ENCODE peak calls at places on chromosomes 5 and 9, in five cellular contexts. One of them, this sample, is unnamed.

GRCh38 chr9:79489241-79490000 is 82.3 kb upstream of the TLE4 start:
- DNase-seq in sigmoid colon: no peak
- DNase-seq in heart left ventricle: no peak
- DNase-seq in stomach: no peak
- DNase-seq in prostate gland: peak; percentile 67
- DNase-seq in this sample: no peak

GRCh38 chr5:16265141-16265540 is 85.5 kb upstream of the MARCHF11 start:
- DNase-seq in stomach: no peak
- DNase-seq in sigmoid colon: no peak
- DNase-seq in heart left ventricle: no peak
- DNase-seq in prostate gland: no peak
- DNase-seq in this sample: no peak

GRCh38 chr5:127942246-127943060 is 141.1 kb upstream of the SLC12A2 start:
- DNase-seq in sigmoid colon: no peak
- DNase-seq in stomach: no peak
- DNase-seq in prostate gland: no peak
- DNase-seq in heart left ventricle: no peak
- DNase-seq in this sample: no peak

GRCh38 chr9:859251-859650 is 17.8 kb downstream of the DMRT1 start:
- DNase-seq in heart left ventricle: no peak
- DNase-seq in prostate gland: no peak
- DNase-seq in sigmoid colon: no peak
- DNase-seq in stomach: no peak
- DNase-seq in this sample: no peak

GRCh38 chr5:163458778-163459405 is 1.0 kb downstream of the NUDCD2 start:
- DNase-seq in heart left ventricle: no peak
- DNase-seq in sigmoid colon: no peak
- DNase-seq in stomach: no peak
- DNase-seq in prostate gland: no peak
- DNase-seq in this sample: no peak

GRCh38 chr9:123353984-123354591 is 1.9 kb upstream of the CRB2 start:
- DNase-seq in stomach: peak; percentile 72
- DNase-seq in heart left ventricle: peak; percentile 55
- DNase-seq in prostate gland: peak; percentile 40
- DNase-seq in sigmoid colon: peak; percentile 81
- DNase-seq in this sample: no peak

GRCh38 chr5:108382784-108383358 is 973 bp upstream of the FBXL17 start:
- DNase-seq in prostate gland: peak; percentile 7
- DNase-seq in stomach: no peak
- DNase-seq in sigmoid colon: no peak
- DNase-seq in heart left ventricle: no peak
- DNase-seq in this sample: no peak

GRCh38 chr9:112006361-112007020 is 109.9 kb downstream of the UGCG start:
- DNase-seq in heart left ventricle: no peak
- DNase-seq in stomach: no peak
- DNase-seq in prostate gland: no peak
- DNase-seq in sigmoid colon: no peak
- DNase-seq in this sample: no peak

GRCh38 chr5:123882946-123883345 is 371.0 kb downstream of the CSNK1G3 start:
- DNase-seq in prostate gland: no peak
- DNase-seq in heart left ventricle: no peak
- DNase-seq in stomach: no peak
- DNase-seq in sigmoid colon: no peak
- DNase-seq in this sample: no peak

GRCh38 chr9:84990416-84990815 is 320.9 kb downstream of the NTRK2 start:
- DNase-seq in heart left ventricle: no peak
- DNase-seq in sigmoid colon: no peak
- DNase-seq in stomach: no peak
- DNase-seq in prostate gland: no peak
- DNase-seq in this sample: no peak

GRCh38 chr9:125674981-125675973 is 31.7 kb downstream of the MAPKAP1 start:
- DNase-seq in prostate gland: no peak
- DNase-seq in sigmoid colon: no peak
- DNase-seq in heart left ventricle: no peak
- DNase-seq in stomach: no peak
- DNase-seq in this sample: no peak

GRCh38 chr9:124780060-124780756 is 3.3 kb downstream of the OLFML2A start:
- DNase-seq in heart left ventricle: peak; percentile 69
- DNase-seq in stomach: peak; percentile 22
- DNase-seq in sigmoid colon: peak; percentile 75
- DNase-seq in prostate gland: no peak
- DNase-seq in this sample: no peak

GRCh38 chr5:14467886-14468285 is 113.7 kb upstream of the OTULINL start:
- DNase-seq in prostate gland: no peak
- DNase-seq in sigmoid colon: no peak
- DNase-seq in heart left ventricle: no peak
- DNase-seq in stomach: no peak
- DNase-seq in this sample: no peak

GRCh38 chr9:83299094-83299493 is 236.2 kb upstream of the RASEF start:
- DNase-seq in sigmoid colon: no peak
- DNase-seq in prostate gland: no peak
- DNase-seq in heart left ventricle: no peak
- DNase-seq in stomach: no peak
- DNase-seq in this sample: no peak

GRCh38 chr5:61675015-61675692 is 343.1 kb downstream of the ZSWIM6 start:
- DNase-seq in prostate gland: no peak
- DNase-seq in sigmoid colon: no peak
- DNase-seq in stomach: no peak
- DNase-seq in heart left ventricle: no peak
- DNase-seq in this sample: no peak

GRCh38 chr5:151695464-151695863 is 8.7 kb upstream of the SPARC start:
- DNase-seq in stomach: no peak
- DNase-seq in sigmoid colon: no peak
- DNase-seq in prostate gland: no peak
- DNase-seq in heart left ventricle: peak; percentile 2
- DNase-seq in this sample: no peak

GRCh38 chr5:154168395-154168794 is 22.1 kb upstream of the GALNT10 start:
- DNase-seq in sigmoid colon: no peak
- DNase-seq in heart left ventricle: peak; percentile 24
- DNase-seq in prostate gland: no peak
- DNase-seq in stomach: no peak
- DNase-seq in this sample: no peak

GRCh38 chr5:139668924-139669680 is 21.0 kb downstream of the CXXC5 start:
- DNase-seq in stomach: no peak
- DNase-seq in prostate gland: no peak
- DNase-seq in heart left ventricle: no peak
- DNase-seq in sigmoid colon: no peak
- DNase-seq in this sample: no peak

GRCh38 chr9:136397643-136398042 is 2.3 kb downstream of the SNAPC4 start:
- DNase-seq in sigmoid colon: no peak
- DNase-seq in prostate gland: no peak
- DNase-seq in heart left ventricle: no peak
- DNase-seq in stomach: no peak
- DNase-seq in this sample: no peak

GRCh38 chr5:94467560-94468504 is 150.6 kb downstream of the KIAA0825 start:
- DNase-seq in stomach: no peak
- DNase-seq in heart left ventricle: no peak
- DNase-seq in sigmoid colon: no peak
- DNase-seq in prostate gland: no peak
- DNase-seq in this sample: no peak

GRCh38 chr5:102536323-102536928 is 37.6 kb upstream of the SLCO6A1 start:
- DNase-seq in heart left ventricle: no peak
- DNase-seq in sigmoid colon: no peak
- DNase-seq in prostate gland: no peak
- DNase-seq in stomach: no peak
- DNase-seq in this sample: no peak

GRCh38 chr9:101307524-101308213 is 77.1 kb downstream of the BAAT start:
- DNase-seq in heart left ventricle: no peak
- DNase-seq in prostate gland: no peak
- DNase-seq in stomach: no peak
- DNase-seq in sigmoid colon: no peak
- DNase-seq in this sample: no peak

GRCh38 chr9:101309139-101309538 is 75.7 kb downstream of the BAAT start:
- DNase-seq in stomach: no peak
- DNase-seq in prostate gland: no peak
- DNase-seq in sigmoid colon: no peak
- DNase-seq in heart left ventricle: no peak
- DNase-seq in this sample: no peak

GRCh38 chr9:101311759-101312420 is 72.9 kb downstream of the BAAT start:
- DNase-seq in sigmoid colon: no peak
- DNase-seq in heart left ventricle: no peak
- DNase-seq in prostate gland: peak; percentile 48
- DNase-seq in stomach: no peak
- DNase-seq in this sample: no peak

GRCh38 chr9:101315129-101315459 is 69.7 kb downstream of the BAAT start:
- DNase-seq in stomach: no peak
- DNase-seq in heart left ventricle: no peak
- DNase-seq in prostate gland: no peak
- DNase-seq in sigmoid colon: no peak
- DNase-seq in this sample: no peak

DNA sequence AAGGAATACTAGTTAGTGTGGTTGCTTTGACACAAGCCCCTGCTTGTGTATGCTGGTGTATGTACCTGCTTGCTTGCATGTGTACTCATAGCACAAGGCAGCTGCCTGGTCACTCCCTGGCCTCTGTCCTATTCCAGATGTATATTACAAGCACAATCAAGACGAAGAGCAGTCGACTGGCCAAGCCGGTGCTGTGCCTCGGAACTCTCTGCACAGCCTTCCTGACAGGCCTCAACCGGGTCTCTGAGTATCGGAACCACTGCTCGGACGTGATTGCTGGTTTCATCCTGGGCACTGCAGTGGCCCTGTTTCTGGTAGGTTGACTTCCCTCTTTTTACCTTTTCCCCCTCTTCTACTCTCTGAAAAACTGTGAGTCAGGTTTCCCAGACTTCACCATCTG is 72.1 kb downstream of the BAAT start:
- DNase-seq in stomach: no peak
- DNase-seq in prostate gland: no peak
- DNase-seq in sigmoid colon: no peak
- DNase-seq in heart left ventricle: no peak
- DNase-seq in this sample: no peak
- H3K27ac ChIP-seq in stomach: no peak overlapping the region
- H3K27ac ChIP-seq in prostate gland: no peak overlapping the region
- H3K27ac ChIP-seq in sigmoid colon: no peak overlapping the region
- H3K27ac ChIP-seq in heart left ventricle: no peak overlapping the region
- H3K27ac ChIP-seq in this sample: no peak overlapping the region

GRCh38 chr5:68011259-68011760 is 204.2 kb upstream of the PIK3R1 start:
- DNase-seq in sigmoid colon: no peak
- DNase-seq in heart left ventricle: no peak
- DNase-seq in stomach: no peak
- DNase-seq in prostate gland: no peak
- DNase-seq in this sample: no peak

GRCh38 chr5:68011801-68012200 is 203.8 kb upstream of the PIK3R1 start:
- DNase-seq in sigmoid colon: no peak
- DNase-seq in heart left ventricle: no peak
- DNase-seq in prostate gland: no peak
- DNase-seq in stomach: no peak
- DNase-seq in this sample: no peak

GRCh38 chr5:68012831-68013230 is 202.7 kb upstream of the PIK3R1 start:
- DNase-seq in sigmoid colon: no peak
- DNase-seq in prostate gland: no peak
- DNase-seq in heart left ventricle: no peak
- DNase-seq in stomach: no peak
- DNase-seq in this sample: no peak

GRCh38 chr5:68010740-68011139 is 204.8 kb upstream of the PIK3R1 start:
- DNase-seq in heart left ventricle: no peak
- DNase-seq in sigmoid colon: no peak
- DNase-seq in stomach: no peak
- DNase-seq in prostate gland: no peak
- DNase-seq in this sample: no peak

GRCh38 chr5:68012429-68012828 is 203.1 kb upstream of the PIK3R1 start:
- DNase-seq in heart left ventricle: no peak
- DNase-seq in prostate gland: no peak
- DNase-seq in sigmoid colon: no peak
- DNase-seq in stomach: no peak
- DNase-seq in this sample: no peak
- H3K27ac ChIP-seq in heart left ventricle: no peak overlapping the region
- H3K27ac ChIP-seq in prostate gland: no peak overlapping the region
- H3K27ac ChIP-seq in sigmoid colon: no peak overlapping the region
- H3K27ac ChIP-seq in stomach: no peak overlapping the region
- H3K27ac ChIP-seq in this sample: no peak overlapping the region

GRCh38 chr9:120928720-120929389 is 2.3 kb upstream of the TRAF1 start:
- DNase-seq in stomach: peak; percentile 83
- DNase-seq in sigmoid colon: peak; percentile 88
- DNase-seq in heart left ventricle: peak; percentile 83
- DNase-seq in prostate gland: peak; percentile 65
- DNase-seq in this sample: peak; percentile 87
- H3K27ac ChIP-seq in stomach: peak overlapping the region; percentile 90
- H3K27ac ChIP-seq in sigmoid colon: peak overlapping the region; percentile 93
- H3K27ac ChIP-seq in heart left ventricle: peak overlapping the region; percentile 93
- H3K27ac ChIP-seq in prostate gland: peak overlapping the region; percentile 83
- H3K27ac ChIP-seq in this sample: peak overlapping the region; percentile 87

GRCh38 chr5:116640236-116640635 is 65.6 kb upstream of the SEMA6A start:
- DNase-seq in heart left ventricle: no peak
- DNase-seq in sigmoid colon: no peak
- DNase-seq in prostate gland: no peak
- DNase-seq in stomach: no peak
- DNase-seq in this sample: no peak
- H3K27ac ChIP-seq in heart left ventricle: no peak overlapping the region
- H3K27ac ChIP-seq in sigmoid colon: no peak overlapping the region
- H3K27ac ChIP-seq in prostate gland: no peak overlapping the region
- H3K27ac ChIP-seq in stomach: no peak overlapping the region
- H3K27ac ChIP-seq in this sample: no peak overlapping the region

DNA sequence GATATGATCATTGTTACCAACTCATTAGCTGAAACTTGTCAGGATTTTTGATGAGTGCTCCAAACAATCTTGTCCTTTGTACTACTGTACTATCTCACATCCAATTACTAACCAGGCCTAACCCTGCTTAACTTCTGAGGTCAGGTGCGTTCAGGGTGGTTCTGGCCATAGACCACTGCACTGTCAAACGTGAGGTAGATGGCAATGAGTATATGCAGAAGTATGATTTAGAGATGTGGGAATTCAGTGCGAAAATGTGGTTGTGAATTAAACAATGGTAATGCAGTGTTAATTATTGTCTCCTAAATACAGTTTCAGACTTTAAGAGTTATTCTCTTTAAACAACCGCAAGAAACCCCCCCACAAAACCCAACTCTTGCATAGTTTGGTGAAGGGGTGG is 86.5 kb downstream of the ANKRD55 start:
- DNase-seq in sigmoid colon: no peak
- DNase-seq in stomach: no peak
- DNase-seq in prostate gland: no peak
- DNase-seq in heart left ventricle: no peak
- DNase-seq in this sample: no peak
- H3K27ac ChIP-seq in sigmoid colon: no peak overlapping the region
- H3K27ac ChIP-seq in stomach: no peak overlapping the region
- H3K27ac ChIP-seq in prostate gland: no peak overlapping the region
- H3K27ac ChIP-seq in heart left ventricle: no peak overlapping the region
- H3K27ac ChIP-seq in this sample: no peak overlapping the region

This sample was measured in coronary artery.